ENCODE peak calls at places on chromosomes 16 and 17, in ten cellular contexts. One of them, this sample, is unnamed.

GRCh38 chr17:79045001-79045729 is 21.2 kb downstream of the C1QTNF1 start:
- DNase-seq in HAP-1: no peak
- DNase-seq in mesendoderm: peak; percentile 43
- DNase-seq in CD4-positive, alpha-beta memory T cell: no peak
- DNase-seq in PC-3: no peak
- DNase-seq in aorta: peak; percentile 76
- DNase-seq in tibial nerve: no peak
- DNase-seq in left ventricle myocardium inferior: no peak
- DNase-seq in CD8-positive, alpha-beta T cell: no peak
- DNase-seq in uterus: no peak
- DNase-seq in this sample: no peak

GRCh38 chr16:561957-562938 is 2.1 kb downstream of the PRR35 start:
- DNase-seq in PC-3: no peak
- DNase-seq in CD4-positive, alpha-beta memory T cell: no peak
- DNase-seq in left ventricle myocardium inferior: no peak
- DNase-seq in HAP-1: no peak
- DNase-seq in tibial nerve: no peak
- DNase-seq in mesendoderm: no peak
- DNase-seq in aorta: no peak
- DNase-seq in CD8-positive, alpha-beta T cell: no peak
- DNase-seq in uterus: no peak
- DNase-seq in this sample: no peak

GRCh38 chr16:27918755-27919154 is 144.8 kb downstream of the GSG1L start:
- DNase-seq in CD8-positive, alpha-beta T cell: no peak
- DNase-seq in uterus: no peak
- DNase-seq in left ventricle myocardium inferior: no peak
- DNase-seq in PC-3: no peak
- DNase-seq in CD4-positive, alpha-beta memory T cell: no peak
- DNase-seq in aorta: peak; percentile 3
- DNase-seq in tibial nerve: no peak
- DNase-seq in HAP-1: no peak
- DNase-seq in mesendoderm: no peak
- DNase-seq in this sample: no peak

GRCh38 chr16:74726056-74726455 is 25.4 kb upstream of the MLKL start:
- DNase-seq in PC-3: no peak
- DNase-seq in CD8-positive, alpha-beta T cell: no peak
- DNase-seq in mesendoderm: no peak
- DNase-seq in left ventricle myocardium inferior: no peak
- DNase-seq in tibial nerve: no peak
- DNase-seq in uterus: no peak
- DNase-seq in aorta: no peak
- DNase-seq in HAP-1: no peak
- DNase-seq in CD4-positive, alpha-beta memory T cell: no peak
- DNase-seq in this sample: no peak

GRCh38 chr16:27823438-27823820 is 240.1 kb downstream of the GSG1L start:
- DNase-seq in aorta: peak; percentile 21
- DNase-seq in mesendoderm: no peak
- DNase-seq in tibial nerve: no peak
- DNase-seq in HAP-1: no peak
- DNase-seq in CD4-positive, alpha-beta memory T cell: no peak
- DNase-seq in left ventricle myocardium inferior: no peak
- DNase-seq in uterus: no peak
- DNase-seq in PC-3: no peak
- DNase-seq in CD8-positive, alpha-beta T cell: no peak
- DNase-seq in this sample: no peak

GRCh38 chr16:19377864-19378263 is 39.8 kb upstream of the TMC5 start:
- DNase-seq in PC-3: no peak
- DNase-seq in tibial nerve: no peak
- DNase-seq in uterus: no peak
- DNase-seq in aorta: no peak
- DNase-seq in left ventricle myocardium inferior: no peak
- DNase-seq in mesendoderm: peak; percentile 17
- DNase-seq in HAP-1: no peak
- DNase-seq in CD8-positive, alpha-beta T cell: no peak
- DNase-seq in CD4-positive, alpha-beta memory T cell: no peak
- DNase-seq in this sample: no peak

GRCh38 chr16:75591001-75591852 is 25.0 kb downstream of the GABARAPL2 start:
- DNase-seq in uterus: peak; percentile 77
- DNase-seq in PC-3: no peak
- DNase-seq in HAP-1: no peak
- DNase-seq in left ventricle myocardium inferior: peak; percentile 69
- DNase-seq in CD4-positive, alpha-beta memory T cell: no peak
- DNase-seq in aorta: peak; percentile 79
- DNase-seq in mesendoderm: peak; percentile 72
- DNase-seq in CD8-positive, alpha-beta T cell: no peak
- DNase-seq in tibial nerve: peak; percentile 28
- DNase-seq in this sample: no peak

GRCh38 chr17:42361781-42362186 is 26.5 kb downstream of the STAT3 start:
- DNase-seq in CD4-positive, alpha-beta memory T cell: peak; percentile 58
- DNase-seq in uterus: no peak
- DNase-seq in mesendoderm: peak; percentile 54
- DNase-seq in left ventricle myocardium inferior: no peak
- DNase-seq in PC-3: no peak
- DNase-seq in aorta: no peak
- DNase-seq in HAP-1: peak; percentile 62
- DNase-seq in tibial nerve: no peak
- DNase-seq in CD8-positive, alpha-beta T cell: peak; percentile 13
- DNase-seq in this sample: no peak

GRCh38 chr17:81036128-81036891 is 1.4 kb downstream of the BAIAP2 start:
- DNase-seq in PC-3: peak; percentile 50
- DNase-seq in CD8-positive, alpha-beta T cell: no peak
- DNase-seq in aorta: no peak
- DNase-seq in uterus: no peak
- DNase-seq in mesendoderm: no peak
- DNase-seq in CD4-positive, alpha-beta memory T cell: no peak
- DNase-seq in tibial nerve: no peak
- DNase-seq in HAP-1: no peak
- DNase-seq in left ventricle myocardium inferior: no peak
- DNase-seq in this sample: no peak

GRCh38 chr16:79170565-79171242 is 429.8 kb downstream of the MAF start:
- DNase-seq in mesendoderm: no peak
- DNase-seq in left ventricle myocardium inferior: no peak
- DNase-seq in CD4-positive, alpha-beta memory T cell: no peak
- DNase-seq in HAP-1: no peak
- DNase-seq in uterus: peak; percentile 29
- DNase-seq in aorta: no peak
- DNase-seq in tibial nerve: peak; percentile 42
- DNase-seq in CD8-positive, alpha-beta T cell: no peak
- DNase-seq in PC-3: no peak
- DNase-seq in this sample: no peak

GRCh38 chr16:75653926-75654325 is 6.4 kb downstream of the TERF2IP start:
- DNase-seq in left ventricle myocardium inferior: no peak
- DNase-seq in PC-3: no peak
- DNase-seq in aorta: no peak
- DNase-seq in CD8-positive, alpha-beta T cell: no peak
- DNase-seq in tibial nerve: no peak
- DNase-seq in uterus: no peak
- DNase-seq in HAP-1: no peak
- DNase-seq in mesendoderm: no peak
- DNase-seq in CD4-positive, alpha-beta memory T cell: no peak
- DNase-seq in this sample: no peak

GRCh38 chr17:79907855-79908254 is 68.6 kb upstream of the CBX4 start:
- DNase-seq in uterus: no peak
- DNase-seq in mesendoderm: no peak
- DNase-seq in CD8-positive, alpha-beta T cell: no peak
- DNase-seq in tibial nerve: no peak
- DNase-seq in CD4-positive, alpha-beta memory T cell: no peak
- DNase-seq in HAP-1: no peak
- DNase-seq in PC-3: no peak
- DNase-seq in left ventricle myocardium inferior: no peak
- DNase-seq in aorta: peak; percentile 73
- DNase-seq in this sample: peak; percentile 40

GRCh38 chr17:66930933-66931332 is 33.6 kb upstream of the CACNG4 start:
- DNase-seq in aorta: no peak
- DNase-seq in PC-3: peak; percentile 28
- DNase-seq in tibial nerve: no peak
- DNase-seq in CD8-positive, alpha-beta T cell: no peak
- DNase-seq in mesendoderm: peak; percentile 65
- DNase-seq in left ventricle myocardium inferior: no peak
- DNase-seq in CD4-positive, alpha-beta memory T cell: no peak
- DNase-seq in uterus: no peak
- DNase-seq in HAP-1: peak; percentile 8
- DNase-seq in this sample: no peak

GRCh38 chr17:43766413-43767052 is 7.9 kb upstream of the SOST start:
- DNase-seq in CD8-positive, alpha-beta T cell: peak; percentile 36
- DNase-seq in CD4-positive, alpha-beta memory T cell: no peak
- DNase-seq in PC-3: peak; percentile 78
- DNase-seq in left ventricle myocardium inferior: peak; percentile 57
- DNase-seq in aorta: peak; percentile 92
- DNase-seq in uterus: peak; percentile 61
- DNase-seq in mesendoderm: peak; percentile 62
- DNase-seq in HAP-1: peak; percentile 34
- DNase-seq in tibial nerve: peak; percentile 68
- DNase-seq in this sample: peak; percentile 83

GRCh38 chr17:52495646-52496045 is 337.1 kb upstream of the CA10 start:
- DNase-seq in HAP-1: no peak
- DNase-seq in CD4-positive, alpha-beta memory T cell: no peak
- DNase-seq in aorta: peak; percentile 61
- DNase-seq in uterus: no peak
- DNase-seq in tibial nerve: no peak
- DNase-seq in CD8-positive, alpha-beta T cell: no peak
- DNase-seq in mesendoderm: no peak
- DNase-seq in PC-3: no peak
- DNase-seq in left ventricle myocardium inferior: no peak
- DNase-seq in this sample: no peak
- H3K4me1 ChIP-seq in HAP-1: no peaks in the 10 kb centered on the region
- H3K4me1 ChIP-seq in CD4-positive, alpha-beta memory T cell: no peaks in the 10 kb centered on the region
- H3K4me1 ChIP-seq in aorta: no peaks in the 10 kb centered on the region
- H3K4me1 ChIP-seq in uterus: no peaks in the 10 kb centered on the region
- H3K4me1 ChIP-seq in tibial nerve: no peaks in the 10 kb centered on the region
- H3K4me1 ChIP-seq in CD8-positive, alpha-beta T cell: no peaks in the 10 kb centered on the region
- H3K4me1 ChIP-seq in mesendoderm: no peaks in the 10 kb centered on the region
- H3K4me1 ChIP-seq in PC-3: no peaks in the 10 kb centered on the region
- H3K4me1 ChIP-seq in left ventricle myocardium inferior: no peaks in the 10 kb centered on the region
- H3K4me1 ChIP-seq in this sample: no peaks in the 10 kb centered on the region

GRCh38 chr16:81804134-81804610 is 25.1 kb downstream of the PLCG2 start:
- DNase-seq in tibial nerve: no peak
- DNase-seq in PC-3: no peak
- DNase-seq in HAP-1: no peak
- DNase-seq in left ventricle myocardium inferior: no peak
- DNase-seq in mesendoderm: no peak
- DNase-seq in CD8-positive, alpha-beta T cell: no peak
- DNase-seq in aorta: no peak
- DNase-seq in uterus: no peak
- DNase-seq in CD4-positive, alpha-beta memory T cell: no peak
- DNase-seq in this sample: no peak

GRCh38 chr16:81808933-81809480 is 29.9 kb downstream of the PLCG2 start:
- DNase-seq in left ventricle myocardium inferior: no peak
- DNase-seq in mesendoderm: no peak
- DNase-seq in aorta: no peak
- DNase-seq in HAP-1: no peak
- DNase-seq in uterus: no peak
- DNase-seq in CD8-positive, alpha-beta T cell: no peak
- DNase-seq in CD4-positive, alpha-beta memory T cell: no peak
- DNase-seq in PC-3: peak; percentile 2
- DNase-seq in tibial nerve: no peak
- DNase-seq in this sample: no peak

GRCh38 chr16:81809567-81809966 is 30.5 kb downstream of the PLCG2 start:
- DNase-seq in CD8-positive, alpha-beta T cell: no peak
- DNase-seq in aorta: no peak
- DNase-seq in left ventricle myocardium inferior: no peak
- DNase-seq in PC-3: no peak
- DNase-seq in HAP-1: no peak
- DNase-seq in tibial nerve: no peak
- DNase-seq in CD4-positive, alpha-beta memory T cell: no peak
- DNase-seq in uterus: no peak
- DNase-seq in mesendoderm: no peak
- DNase-seq in this sample: no peak

GRCh38 chr16:81807767-81808166 is 28.7 kb downstream of the PLCG2 start:
- DNase-seq in aorta: no peak
- DNase-seq in tibial nerve: no peak
- DNase-seq in PC-3: no peak
- DNase-seq in HAP-1: no peak
- DNase-seq in CD4-positive, alpha-beta memory T cell: no peak
- DNase-seq in uterus: no peak
- DNase-seq in mesendoderm: peak; percentile 32
- DNase-seq in left ventricle myocardium inferior: no peak
- DNase-seq in CD8-positive, alpha-beta T cell: no peak
- DNase-seq in this sample: no peak

GRCh38 chr16:81806696-81807095 is 27.6 kb downstream of the PLCG2 start:
- DNase-seq in aorta: no peak
- DNase-seq in uterus: no peak
- DNase-seq in left ventricle myocardium inferior: no peak
- DNase-seq in CD4-positive, alpha-beta memory T cell: no peak
- DNase-seq in mesendoderm: no peak
- DNase-seq in PC-3: no peak
- DNase-seq in tibial nerve: no peak
- DNase-seq in HAP-1: no peak
- DNase-seq in CD8-positive, alpha-beta T cell: no peak
- DNase-seq in this sample: no peak
- H3K4me1 ChIP-seq in aorta: no peaks in the 10 kb centered on the region
- H3K4me1 ChIP-seq in uterus: no peaks in the 10 kb centered on the region
- H3K4me1 ChIP-seq in left ventricle myocardium inferior: no peaks in the 10 kb centered on the region
- H3K4me1 ChIP-seq in CD4-positive, alpha-beta memory T cell: no peaks in the 10 kb centered on the region
- H3K4me1 ChIP-seq in mesendoderm: no peaks in the 10 kb centered on the region
- H3K4me1 ChIP-seq in PC-3: no peaks in the 10 kb centered on the region
- H3K4me1 ChIP-seq in tibial nerve: no peaks in the 10 kb centered on the region
- H3K4me1 ChIP-seq in HAP-1: no peaks in the 10 kb centered on the region
- H3K4me1 ChIP-seq in CD8-positive, alpha-beta T cell: no peaks in the 10 kb centered on the region
- H3K4me1 ChIP-seq in this sample: no peaks in the 10 kb centered on the region

DNA sequence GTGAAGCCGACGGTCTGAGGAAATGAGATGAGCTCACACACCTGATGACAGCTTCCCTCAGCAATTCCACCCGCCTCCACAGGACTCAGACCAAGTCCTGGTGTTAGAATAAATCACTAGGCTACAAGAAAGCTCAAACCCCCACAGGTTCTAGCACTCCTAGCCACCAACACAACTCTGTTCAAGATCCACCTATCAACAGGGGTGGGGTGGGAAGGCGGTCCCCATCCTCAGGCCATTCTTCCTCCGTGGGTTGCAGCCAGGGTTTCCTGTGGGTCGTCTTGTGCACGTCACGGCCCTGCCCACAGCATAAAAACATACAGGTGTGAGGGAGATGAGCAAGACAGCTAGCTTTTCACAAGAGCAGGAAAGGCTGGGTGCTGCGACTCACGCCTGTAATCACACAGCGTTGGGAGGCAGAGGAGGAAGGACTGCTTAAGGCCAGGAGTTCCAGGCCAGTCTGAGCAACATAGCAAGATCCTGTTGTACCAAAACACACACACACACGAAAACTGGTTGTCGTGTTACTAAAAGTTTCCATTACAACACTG is 81.1 kb downstream of the ANKRD11 start:
- DNase-seq in uterus: no peak
- DNase-seq in tibial nerve: no peak
- DNase-seq in mesendoderm: peak; percentile 85
- DNase-seq in CD4-positive, alpha-beta memory T cell: peak; percentile 95
- DNase-seq in CD8-positive, alpha-beta T cell: peak; percentile 56
- DNase-seq in PC-3: peak; percentile 32
- DNase-seq in aorta: no peak
- DNase-seq in left ventricle myocardium inferior: no peak
- DNase-seq in HAP-1: no peak
- DNase-seq in this sample: no peak
- H3K4me1 ChIP-seq in uterus: peaks cover 19% of the 10 kb centered on the region
- H3K4me1 ChIP-seq in tibial nerve: peaks cover 64% of the 10 kb centered on the region
- H3K4me1 ChIP-seq in mesendoderm: peaks cover 16% of the 10 kb centered on the region
- H3K4me1 ChIP-seq in CD4-positive, alpha-beta memory T cell: peaks cover 100% of the 10 kb centered on the region
- H3K4me1 ChIP-seq in CD8-positive, alpha-beta T cell: peaks cover 99% of the 10 kb centered on the region
- H3K4me1 ChIP-seq in PC-3: no peaks in the 10 kb centered on the region
- H3K4me1 ChIP-seq in aorta: no peaks in the 10 kb centered on the region
- H3K4me1 ChIP-seq in left ventricle myocardium inferior: peaks cover 98% of the 10 kb centered on the region
- H3K4me1 ChIP-seq in HAP-1: peaks cover 8% of the 10 kb centered on the region
- H3K4me1 ChIP-seq in this sample: peaks cover 77% of the 10 kb centered on the region

GRCh38 chr16:50282955-50283631 is 16.7 kb downstream of the ADCY7 start:
- DNase-seq in mesendoderm: no peak
- DNase-seq in left ventricle myocardium inferior: no peak
- DNase-seq in PC-3: no peak
- DNase-seq in HAP-1: no peak
- DNase-seq in uterus: no peak
- DNase-seq in tibial nerve: no peak
- DNase-seq in CD8-positive, alpha-beta T cell: no peak
- DNase-seq in aorta: peak; percentile 48
- DNase-seq in CD4-positive, alpha-beta memory T cell: peak; percentile 25
- DNase-seq in this sample: no peak
- H3K4me1 ChIP-seq in mesendoderm: no peaks in the 10 kb centered on the region
- H3K4me1 ChIP-seq in left ventricle myocardium inferior: peaks cover 29% of the 10 kb centered on the region
- H3K4me1 ChIP-seq in PC-3: no peaks in the 10 kb centered on the region
- H3K4me1 ChIP-seq in HAP-1: peaks cover 12% of the 10 kb centered on the region
- H3K4me1 ChIP-seq in uterus: no peaks in the 10 kb centered on the region
- H3K4me1 ChIP-seq in tibial nerve: peaks cover 15% of the 10 kb centered on the region
- H3K4me1 ChIP-seq in CD8-positive, alpha-beta T cell: peaks cover 80% of the 10 kb centered on the region
- H3K4me1 ChIP-seq in aorta: no peaks in the 10 kb centered on the region
- H3K4me1 ChIP-seq in CD4-positive, alpha-beta memory T cell: peaks cover 88% of the 10 kb centered on the region
- H3K4me1 ChIP-seq in this sample: no peaks in the 10 kb centered on the region

This sample was measured in neural progenitor cell.